ENCODE peak calls at places on chromosomes 13 and 19, in nine cellular contexts. U is fibroblast of the aortic adventitia; A is suprapubic skin; D is breast epithelium; W is endothelial cell; K is GM10248; V is CD8-positive, alpha-beta T cell; X is heart right ventricle; F is gastrocnemius medialis. I is an unnamed sample.

GRCh38 chr13:59043016-59043415 is 1120.7 kb downstream of the DIAPH3 start:
- DNase-seq in X (no peak), F (no peak), U (no peak), A (no peak), W (no peak), D (no peak), V (no peak), K (no peak), I (no peak)

GRCh38 chr13:30159446-30159839 is 147.9 kb downstream of the KATNAL1 start:
- DNase-seq in K (peak), F (no peak), U (peak), V (no peak), D (no peak), A (no peak), W (no peak), X (no peak), I (no peak)

GRCh38 chr19:52963229-52963760 is 614 bp upstream of the ZNF816 start:
- DNase-seq in V (no peak), K (peak), W (peak), D (no peak), F (no peak), U (no peak), X (peak), A (no peak), I (peak)

GRCh38 chr19:14366529-14366928 is 14.7 kb upstream of the ADGRE5 start:
- DNase-seq in D (peak), U (peak), V (peak), K (peak), F (no peak), W (peak), X (peak), A (peak), I (peak)

GRCh38 chr13:110135977-110136597 is 170.9 kb downstream of the COL4A1 start:
- DNase-seq in W (peak), V (no peak), U (no peak), A (no peak), K (no peak), X (no peak), D (no peak), F (no peak), I (no peak)

GRCh38 chr19:15769586-15769985 is 17.9 kb upstream of the OR10H5 start:
- DNase-seq in D (no peak), V (no peak), X (no peak), K (no peak), W (no peak), F (no peak), U (no peak), A (no peak), I (no peak)

GRCh38 chr13:114112826-114113322 is 19.5 kb downstream of the RASA3 start:
- DNase-seq in D (peak), V (no peak), F (no peak), A (peak), K (no peak), U (no peak), W (no peak), X (no peak), I (no peak)

GRCh38 chr13:98824376-98825160 is 72.1 kb upstream of the SLC15A1 start:
- DNase-seq in X (no peak), V (no peak), D (no peak), U (no peak), A (no peak), K (no peak), W (no peak), F (no peak), I (no peak)

GRCh38 chr13:111278711-111279110 is 41.7 kb upstream of the TEX29 start:
- DNase-seq in U (no peak), A (no peak), F (no peak), K (no peak), X (no peak), V (no peak), D (no peak), W (no peak), I (no peak)

GRCh38 chr13:24777171-24777570 is 13.2 kb downstream of the RNF17 start:
- DNase-seq in V (no peak), X (no peak), K (no peak), A (no peak), U (no peak), D (no peak), W (no peak), F (no peak), I (no peak)

GRCh38 chr13:77390391-77390790 is 63.5 kb upstream of the MYCBP2 start:
- DNase-seq in V (no peak), W (no peak), A (peak), D (no peak), F (peak), K (no peak), X (no peak), U (peak), I (no peak)

GRCh38 chr13:84648069-84648640 is 765.9 kb upstream of the SLITRK1 start:
- DNase-seq in V (no peak), K (no peak), A (no peak), D (no peak), F (no peak), U (peak), W (no peak), X (no peak), I (no peak)
- TF ChIP-seq CTCF in V (no peak), K (no peak), A (no peak), D (no peak), F (no peak), U (no peak), W (no peak), X (no peak), I (peak)

GRCh38 chr19:4705413-4706131 is 18.1 kb downstream of the DPP9 start:
- DNase-seq in W (no peak), D (no peak), X (peak), F (no peak), A (no peak), K (no peak), U (no peak), V (no peak), I (no peak)
- TF ChIP-seq CTCF in W (no peak), D (no peak), X (no peak), F (no peak), A (no peak), K (no peak), U (no peak), V (no peak), I (no peak)

GRCh38 chr13:106537521-106537920 is 2.1 kb upstream of the EFNB2 start:
- DNase-seq in W (no peak), F (no peak), V (no peak), K (no peak), A (no peak), D (no peak), U (no peak), X (no peak), I (no peak)

GRCh38 chr13:106536244-106537034 is 977 bp upstream of the EFNB2 start:
- DNase-seq in A (peak), K (peak), V (peak), X (peak), W (peak), D (peak), U (peak), F (peak), I (peak)

GRCh38 chr13:106535552-106536243 is at the start of gene EFNB2:
- DNase-seq in U (peak), D (peak), W (peak), V (peak), K (peak), A (peak), X (peak), F (peak), I (peak)

GRCh38 chr13:106534844-106535551 is 464 bp downstream of the EFNB2 start:
- DNase-seq in F (no peak), D (no peak), V (peak), X (peak), A (peak), K (peak), U (peak), W (peak), I (no peak)

GRCh38 chr13:106540613-106541012 is 5.2 kb upstream of the EFNB2 start:
- DNase-seq in K (no peak), U (no peak), A (no peak), F (no peak), X (no peak), D (no peak), V (no peak), W (no peak), I (no peak)
- TF ChIP-seq CTCF in K (no peak), U (no peak), A (no peak), F (no peak), X (no peak), D (no peak), V (no peak), W (no peak), I (no peak)

GRCh38 chr19:7394728-7395359 is 46.1 kb downstream of the ARHGEF18 start:
- DNase-seq in V (peak), D (peak), W (peak), F (peak), X (peak), U (peak), K (peak), A (peak), I (peak)
- TF ChIP-seq CTCF in V (no peak), D (no peak), W (no peak), F (no peak), X (no peak), U (peak), K (no peak), A (no peak), I (no peak)

GRCh38 chr13:73364706-73365105 is 305.9 kb downstream of the KLF5 start:
- DNase-seq in U (no peak), D (no peak), X (no peak), A (no peak), K (no peak), W (no peak), F (no peak), V (no peak), I (no peak)
- TF ChIP-seq CTCF in U (no peak), D (no peak), X (no peak), A (no peak), K (no peak), W (no peak), F (no peak), V (no peak), I (no peak)

DNA sequence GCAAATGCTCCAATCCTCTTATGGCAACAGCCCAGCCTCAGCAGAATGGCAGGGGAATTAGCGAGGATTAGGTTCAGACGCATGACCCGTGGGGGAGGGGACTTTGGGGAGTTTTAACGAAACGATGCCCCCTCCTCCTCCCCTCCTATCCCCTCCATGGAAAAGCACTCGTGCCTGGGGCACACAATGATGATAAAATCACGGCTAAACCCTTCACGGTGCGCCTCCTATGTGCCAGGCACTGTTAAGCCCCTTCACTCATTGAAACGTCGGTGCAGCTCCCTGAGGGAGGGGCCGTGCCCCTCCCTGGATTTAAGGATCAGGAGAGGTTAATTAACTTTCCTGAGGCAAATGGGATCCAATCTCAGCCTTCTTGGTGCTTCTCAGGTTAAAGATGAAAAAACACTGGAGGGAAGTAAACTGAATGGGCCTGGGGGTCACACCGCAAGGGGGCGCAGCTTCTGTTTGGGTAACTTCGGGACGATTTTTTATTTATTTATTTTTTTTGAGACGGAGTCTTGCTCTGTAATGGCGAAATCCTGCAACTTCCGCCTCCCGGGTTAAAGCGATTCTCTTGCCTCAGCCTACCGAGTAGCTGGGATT is 10.1 kb upstream of the TPRX2 start:
- DNase-seq in X (peak), U (no peak), F (no peak), W (peak), K (no peak), A (no peak), D (no peak), V (peak), I (peak)
- TF ChIP-seq CTCF in X (no peak), U (peak), F (no peak), W (peak), K (no peak), A (no peak), D (no peak), V (peak), I (peak)

GRCh38 chr19:39145180-39145953 is 19.8 kb downstream of the PAK4 start:
- DNase-seq in K (no peak), X (no peak), D (no peak), V (no peak), W (no peak), A (no peak), F (no peak), U (no peak), I (no peak)
- TF ChIP-seq CTCF in K (no peak), X (no peak), D (no peak), V (no peak), W (no peak), A (no peak), F (no peak), U (no peak), I (no peak)